ENCODE peak calls at places on chromosome 13, in seven cellular contexts. Z is T-helper 17 cell; S is fibroblast of gingiva; P is GM13976; R is mammary epithelial cell; D is iPS-NIHi11; K is stimulated activated CD4-positive, alpha-beta T cell treated with anti-CD3 and anti-CD28 coated beads, Interleukin-2, amount 100 ng/mL, for 48 hours. Y is an unnamed sample.
A peak's percentile ranks its signal among the peaks of the same experiment; 100 is the strongest.

GRCh38 chr13:79861731-79862130 is 380.8 kb downstream of the NDFIP2 start:
- DNase-seq in P (no peak), S (no peak), K (no peak), D (no peak), R (no peak), Z (no peak), Y (no peak)

GRCh38 chr13:100510208-100510997 is 78.2 kb downstream of the GGACT start:
- DNase-seq in S (no peak), K (no peak), Z (no peak), P (no peak), D (peak; percentile 46), R (no peak), Y (no peak)

GRCh38 chr13:73464758-73465628 is 406.2 kb downstream of the KLF5 start:
- DNase-seq in D (no peak), S (no peak), P (no peak), K (no peak), Z (no peak), R (no peak), Y (no peak)

GRCh38 chr13:94073006-94073744 is 406.3 kb downstream of the DCT start:
- DNase-seq in D (no peak), S (peak; percentile 78), Z (no peak), R (peak; percentile 12), K (no peak), P (no peak), Y (no peak)

GRCh38 chr13:41019027-41019487 is at the start of gene ELF1:
- DNase-seq in Z (peak; percentile 27), R (peak; percentile 90), D (peak; percentile 45), P (peak; percentile 52), K (no peak), S (peak; percentile 29), Y (peak; percentile 81)

GRCh38 chr13:114081761-114082681 is 50.4 kb downstream of the RASA3 start:
- DNase-seq in K (no peak), R (no peak), P (no peak), S (no peak), Z (no peak), D (no peak), Y (no peak)

GRCh38 chr13:113562085-113562749 is 22.3 kb upstream of the TFDP1 start:
- DNase-seq in Z (no peak), R (peak; percentile 22), S (peak; percentile 66), K (peak; percentile 29), D (peak; percentile 86), P (peak; percentile 81), Y (peak; percentile 36)

GRCh38 chr13:96946709-96947311 is 47.5 kb downstream of the OXGR1 start:
- DNase-seq in K (no peak), Z (no peak), R (no peak), S (no peak), D (no peak), P (no peak), Y (no peak)

GRCh38 chr13:67943116-67943515 is 713.0 kb upstream of the PCDH9 start:
- DNase-seq in D (no peak), K (no peak), Z (no peak), R (no peak), P (no peak), S (no peak), Y (no peak)

GRCh38 chr13:78657699-78658629 is 991 bp downstream of the OBI1 start:
- DNase-seq in D (peak; percentile 76), S (peak; percentile 17), R (peak; percentile 0), P (peak; percentile 43), K (no peak), Z (no peak), Y (no peak)

GRCh38 chr13:39148513-39148961 is 110.3 kb downstream of the NHLRC3 start:
- DNase-seq in R (peak; percentile 94), K (no peak), D (no peak), S (peak; percentile 70), P (no peak), Z (no peak), Y (no peak)

GRCh38 chr13:30138511-30138910 is 168.8 kb downstream of the KATNAL1 start:
- DNase-seq in P (no peak), S (no peak), K (no peak), D (no peak), R (no peak), Z (no peak), Y (no peak)

GRCh38 chr13:64266024-64266423 is 2850.4 kb upstream of the PCDH20 start:
- DNase-seq in Z (no peak), P (no peak), K (no peak), R (no peak), D (no peak), S (no peak), Y (no peak)

GRCh38 chr13:95779522-95779921 is 102.6 kb downstream of the DNAJC3 start:
- DNase-seq in P (no peak), D (no peak), Z (no peak), K (no peak), S (no peak), R (no peak), Y (no peak)

GRCh38 chr13:113857531-113858195 is 6.2 kb downstream of the GAS6 start:
- DNase-seq in R (no peak), S (no peak), D (no peak), Z (no peak), K (no peak), P (no peak), Y (no peak)

GRCh38 chr13:58151452-58151851 is 519.9 kb downstream of the PCDH17 start:
- DNase-seq in R (no peak), Z (no peak), K (no peak), D (no peak), S (no peak), P (no peak), Y (no peak)

GRCh38 chr13:40504641-40505040 is 161.8 kb downstream of the FOXO1 start:
- DNase-seq in Z (no peak), D (no peak), S (no peak), K (no peak), R (no peak), P (no peak), Y (no peak)

GRCh38 chr13:45860240-45860639 is 8.7 kb upstream of the SIAH3 start:
- DNase-seq in Z (no peak), P (no peak), D (no peak), R (no peak), S (no peak), K (no peak), Y (no peak)

GRCh38 chr13:75648446-75648845 is 12.3 kb downstream of the LMO7 start:
- DNase-seq in D (no peak), P (no peak), Z (no peak), S (no peak), K (no peak), R (no peak), Y (no peak)

GRCh38 chr13:102784501-102784900 is 10.9 kb upstream of the TEX30 start:
- DNase-seq in D (no peak), K (no peak), P (no peak), Z (no peak), R (no peak), S (no peak), Y (no peak)

GRCh38 chr13:50323440-50324070 is 308.3 kb downstream of the KCNRG start:
- DNase-seq in K (no peak), D (no peak), P (no peak), Z (no peak), R (peak; percentile 85), S (peak; percentile 89), Y (no peak)

GRCh38 chr13:59012731-59013130 is 1151.0 kb downstream of the DIAPH3 start:
- DNase-seq in D (peak; percentile 33), K (no peak), S (no peak), Z (no peak), R (no peak), P (no peak), Y (no peak)